ENCODE peak calls at places on chromosomes 7 and 10, in seven cellular contexts. One of them, this sample, is unnamed. For H3K4me1, the result is how much of the 10 kb centered on the place peaks cover.

GRCh38 chr7:132464740-132465139 is 111.5 kb downstream of the PLXNA4 start:
- DNase-seq in GM23338: no peak
- DNase-seq in cardiac muscle cell: no peak
- DNase-seq in body of pancreas: no peak
- DNase-seq in ovary: no peak
- DNase-seq in uterus: no peak
- DNase-seq in transverse colon: no peak
- DNase-seq in this sample: no peak

GRCh38 chr10:121662945-121663917 is 65.0 kb upstream of the FGFR2 start:
- DNase-seq in cardiac muscle cell: peak
- DNase-seq in ovary: no peak
- DNase-seq in GM23338: peak
- DNase-seq in body of pancreas: no peak
- DNase-seq in transverse colon: peak
- DNase-seq in uterus: no peak
- DNase-seq in this sample: no peak

GRCh38 chr7:99440195-99440594 is 1.5 kb downstream of the CPSF4 start:
- DNase-seq in GM23338: peak
- DNase-seq in ovary: no peak
- DNase-seq in cardiac muscle cell: no peak
- DNase-seq in uterus: no peak
- DNase-seq in transverse colon: no peak
- DNase-seq in body of pancreas: no peak
- DNase-seq in this sample: no peak

GRCh38 chr10:18666810-18667209 is 7.6 kb downstream of the ARL5B start:
- DNase-seq in transverse colon: no peak
- DNase-seq in uterus: no peak
- DNase-seq in ovary: no peak
- DNase-seq in body of pancreas: no peak
- DNase-seq in cardiac muscle cell: no peak
- DNase-seq in GM23338: peak
- DNase-seq in this sample: no peak

GRCh38 chr7:47195641-47196040 is 386.3 kb downstream of the TNS3 start:
- DNase-seq in GM23338: peak
- DNase-seq in cardiac muscle cell: no peak
- DNase-seq in body of pancreas: no peak
- DNase-seq in ovary: no peak
- DNase-seq in transverse colon: no peak
- DNase-seq in uterus: no peak
- DNase-seq in this sample: no peak

GRCh38 chr10:8380833-8381491 is 326.5 kb downstream of the GATA3 start:
- DNase-seq in GM23338: no peak
- DNase-seq in transverse colon: no peak
- DNase-seq in body of pancreas: no peak
- DNase-seq in uterus: no peak
- DNase-seq in cardiac muscle cell: no peak
- DNase-seq in ovary: no peak
- DNase-seq in this sample: no peak

GRCh38 chr7:116097365-116098009 is 66.9 kb upstream of the TFEC start:
- DNase-seq in uterus: no peak
- DNase-seq in body of pancreas: no peak
- DNase-seq in GM23338: no peak
- DNase-seq in cardiac muscle cell: no peak
- DNase-seq in transverse colon: no peak
- DNase-seq in ovary: no peak
- DNase-seq in this sample: peak

GRCh38 chr7:127587663-127588018 is 570 bp upstream of the ARF5 start:
- DNase-seq in GM23338: peak
- DNase-seq in uterus: peak
- DNase-seq in transverse colon: peak
- DNase-seq in ovary: peak
- DNase-seq in body of pancreas: peak
- DNase-seq in cardiac muscle cell: no peak
- DNase-seq in this sample: no peak

GRCh38 chr7:19290066-19290465 is 144.8 kb upstream of the FERD3L start:
- DNase-seq in cardiac muscle cell: no peak
- DNase-seq in body of pancreas: no peak
- DNase-seq in transverse colon: no peak
- DNase-seq in GM23338: no peak
- DNase-seq in uterus: no peak
- DNase-seq in ovary: no peak
- DNase-seq in this sample: no peak

GRCh38 chr10:72953687-72954086 is 919 bp downstream of the PLA2G12B start:
- DNase-seq in transverse colon: no peak
- DNase-seq in cardiac muscle cell: peak
- DNase-seq in GM23338: peak
- DNase-seq in body of pancreas: no peak
- DNase-seq in ovary: no peak
- DNase-seq in uterus: no peak
- DNase-seq in this sample: peak

GRCh38 chr7:20217193-20217948 is at the start of gene MACC1:
- DNase-seq in body of pancreas: peak
- DNase-seq in GM23338: peak
- DNase-seq in ovary: no peak
- DNase-seq in transverse colon: peak
- DNase-seq in uterus: no peak
- DNase-seq in cardiac muscle cell: peak
- DNase-seq in this sample: peak

GRCh38 chr7:74164985-74165456 is 9.1 kb upstream of the EIF4H start:
- DNase-seq in body of pancreas: peak
- DNase-seq in uterus: no peak
- DNase-seq in cardiac muscle cell: peak
- DNase-seq in GM23338: peak
- DNase-seq in transverse colon: no peak
- DNase-seq in ovary: peak
- DNase-seq in this sample: no peak

GRCh38 chr10:78361031-78361430 is 327.4 kb downstream of the RPS24 start:
- DNase-seq in ovary: no peak
- DNase-seq in uterus: no peak
- DNase-seq in cardiac muscle cell: no peak
- DNase-seq in transverse colon: no peak
- DNase-seq in body of pancreas: no peak
- DNase-seq in GM23338: no peak
- DNase-seq in this sample: no peak

GRCh38 chr10:132044803-132045202 is 20.9 kb upstream of the JAKMIP3 start:
- DNase-seq in uterus: no peak
- DNase-seq in transverse colon: no peak
- DNase-seq in GM23338: no peak
- DNase-seq in cardiac muscle cell: no peak
- DNase-seq in ovary: no peak
- DNase-seq in body of pancreas: no peak
- DNase-seq in this sample: no peak

GRCh38 chr10:33145451-33146188 is 187.6 kb upstream of the ITGB1 start:
- DNase-seq in transverse colon: no peak
- DNase-seq in cardiac muscle cell: no peak
- DNase-seq in uterus: no peak
- DNase-seq in ovary: no peak
- DNase-seq in GM23338: no peak
- DNase-seq in body of pancreas: peak
- DNase-seq in this sample: no peak

GRCh38 chr10:122692744-122693143 is 6.9 kb downstream of the C10orf120 start:
- DNase-seq in ovary: no peak
- DNase-seq in body of pancreas: no peak
- DNase-seq in transverse colon: no peak
- DNase-seq in uterus: no peak
- DNase-seq in cardiac muscle cell: no peak
- DNase-seq in GM23338: no peak
- DNase-seq in this sample: no peak

GRCh38 chr10:88810196-88810961 is 7.8 kb downstream of the LIPM start:
- DNase-seq in body of pancreas: peak
- DNase-seq in uterus: no peak
- DNase-seq in transverse colon: no peak
- DNase-seq in cardiac muscle cell: peak
- DNase-seq in GM23338: peak
- DNase-seq in ovary: no peak
- DNase-seq in this sample: peak

GRCh38 chr7:8433477-8434289 is at the start of gene NXPH1:
- DNase-seq in cardiac muscle cell: peak
- DNase-seq in ovary: no peak
- DNase-seq in GM23338: peak
- DNase-seq in uterus: no peak
- DNase-seq in transverse colon: no peak
- DNase-seq in body of pancreas: peak
- DNase-seq in this sample: no peak

GRCh38 chr10:13048762-13049161 is 47.2 kb upstream of the CCDC3 start:
- DNase-seq in body of pancreas: no peak
- DNase-seq in GM23338: no peak
- DNase-seq in uterus: no peak
- DNase-seq in ovary: no peak
- DNase-seq in transverse colon: no peak
- DNase-seq in cardiac muscle cell: no peak
- DNase-seq in this sample: no peak

GRCh38 chr7:18064242-18064838 is 36.7 kb upstream of the PRPS1L1 start:
- DNase-seq in cardiac muscle cell: peak
- DNase-seq in body of pancreas: peak
- DNase-seq in uterus: no peak
- DNase-seq in transverse colon: peak
- DNase-seq in GM23338: peak
- DNase-seq in ovary: no peak
- DNase-seq in this sample: peak

GRCh38 chr7:130941322-130942210 is 207.6 kb upstream of the KLF14 start:
- DNase-seq in ovary: peak
- DNase-seq in GM23338: no peak
- DNase-seq in cardiac muscle cell: no peak
- DNase-seq in transverse colon: peak
- DNase-seq in body of pancreas: peak
- DNase-seq in uterus: peak
- DNase-seq in this sample: peak

GRCh38 chr7:130938661-130939060 is 204.7 kb upstream of the KLF14 start:
- DNase-seq in ovary: no peak
- DNase-seq in cardiac muscle cell: no peak
- DNase-seq in GM23338: no peak
- DNase-seq in transverse colon: no peak
- DNase-seq in uterus: no peak
- DNase-seq in body of pancreas: no peak
- DNase-seq in this sample: peak

GRCh38 chr7:130939285-130940095 is 205.5 kb upstream of the KLF14 start:
- DNase-seq in ovary: no peak
- DNase-seq in GM23338: no peak
- DNase-seq in body of pancreas: no peak
- DNase-seq in transverse colon: no peak
- DNase-seq in cardiac muscle cell: no peak
- DNase-seq in uterus: no peak
- DNase-seq in this sample: no peak

GRCh38 chr7:130940907-130941306 is 206.9 kb upstream of the KLF14 start:
- DNase-seq in ovary: no peak
- DNase-seq in GM23338: no peak
- DNase-seq in cardiac muscle cell: no peak
- DNase-seq in transverse colon: no peak
- DNase-seq in uterus: no peak
- DNase-seq in body of pancreas: peak
- DNase-seq in this sample: no peak

DNA sequence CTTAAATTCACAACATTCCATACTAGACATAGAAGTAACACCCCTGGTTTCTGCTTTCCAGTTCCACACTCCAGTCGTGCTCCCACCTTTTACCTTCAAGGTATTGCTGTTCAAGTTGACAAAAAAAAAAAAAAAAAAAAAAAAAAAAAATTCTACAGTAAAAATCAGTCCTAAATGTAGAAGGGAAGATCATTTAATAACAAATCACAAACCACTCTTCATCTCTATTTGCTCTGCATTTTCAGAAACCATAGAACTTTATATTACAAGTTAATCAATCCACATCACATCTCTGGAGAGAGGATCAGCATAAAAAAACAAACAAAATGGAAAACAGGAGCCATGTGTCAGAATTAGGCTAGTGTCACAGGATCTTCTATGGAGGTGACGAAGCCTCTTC is 206.3 kb upstream of the KLF14 start:
- DNase-seq in transverse colon: no peak
- DNase-seq in GM23338: no peak
- DNase-seq in ovary: no peak
- DNase-seq in cardiac muscle cell: no peak
- DNase-seq in uterus: no peak
- DNase-seq in body of pancreas: no peak
- DNase-seq in this sample: no peak
- H3K27ac ChIP-seq in transverse colon: peak
- H3K27ac ChIP-seq in GM23338: no peak
- H3K27ac ChIP-seq in ovary: no peak
- H3K27ac ChIP-seq in cardiac muscle cell: no peak
- H3K27ac ChIP-seq in uterus: peak
- H3K27ac ChIP-seq in body of pancreas: peak
- H3K27ac ChIP-seq in this sample: no peak

DNA sequence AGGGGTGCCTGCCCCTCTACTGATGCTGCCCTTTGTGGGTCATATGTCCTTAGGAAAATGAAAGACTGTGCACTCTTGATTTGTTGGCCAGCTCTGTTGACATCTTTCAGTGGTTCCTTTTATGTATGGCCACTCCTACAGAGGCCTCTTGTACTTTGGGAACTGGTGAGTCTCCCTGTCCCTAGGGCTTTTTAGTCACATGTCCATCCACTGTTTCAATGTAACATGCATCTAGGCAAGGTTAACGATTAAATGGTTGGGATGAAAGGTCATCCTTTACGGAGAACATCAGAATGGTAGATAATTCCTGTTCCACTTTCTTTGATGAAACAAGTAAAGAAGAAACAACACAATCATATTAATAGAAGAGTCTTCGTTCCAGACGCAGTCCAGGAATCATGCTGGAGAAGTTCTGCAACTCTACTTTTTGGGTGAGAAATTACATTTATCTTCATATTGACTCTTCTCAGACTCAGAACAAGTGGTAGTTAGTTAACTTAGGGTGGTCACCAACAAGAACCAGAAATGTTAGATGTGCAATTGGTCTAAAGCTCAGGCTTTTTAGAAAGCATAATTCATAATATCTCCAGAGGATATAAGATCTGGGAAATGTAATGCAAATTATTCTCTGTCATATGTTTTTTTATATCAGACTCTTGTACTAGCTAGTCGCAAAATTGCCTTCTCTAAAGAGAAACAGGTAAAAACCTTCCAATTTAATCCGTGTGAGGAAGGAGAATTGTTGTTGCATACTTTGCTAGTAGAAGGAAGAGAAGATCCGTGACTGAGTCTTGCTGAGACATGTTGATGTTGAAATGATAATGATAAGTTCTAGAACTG is at the start of gene ABCC2:
- DNase-seq in ovary: no peak
- DNase-seq in GM23338: no peak
- DNase-seq in body of pancreas: no peak
- DNase-seq in transverse colon: no peak
- DNase-seq in cardiac muscle cell: no peak
- DNase-seq in uterus: no peak
- DNase-seq in this sample: peak
- H3K4me1 ChIP-seq in ovary: under half
- H3K4me1 ChIP-seq in GM23338: under half
- H3K4me1 ChIP-seq in body of pancreas: under half
- H3K4me1 ChIP-seq in transverse colon: under half
- H3K4me1 ChIP-seq in cardiac muscle cell: under half
- H3K4me1 ChIP-seq in uterus: under half
- H3K4me1 ChIP-seq in this sample: under half

GRCh38 chr7:120991570-120991969 is 3.1 kb downstream of the CPED1 start:
- DNase-seq in ovary: no peak
- DNase-seq in transverse colon: no peak
- DNase-seq in cardiac muscle cell: no peak
- DNase-seq in body of pancreas: no peak
- DNase-seq in uterus: no peak
- DNase-seq in GM23338: no peak
- DNase-seq in this sample: no peak
- H3K27ac ChIP-seq in ovary: no peak
- H3K27ac ChIP-seq in transverse colon: peak
- H3K27ac ChIP-seq in cardiac muscle cell: no peak
- H3K27ac ChIP-seq in body of pancreas: no peak
- H3K27ac ChIP-seq in uterus: peak
- H3K27ac ChIP-seq in GM23338: no peak
- H3K27ac ChIP-seq in this sample: no peak

GRCh38 chr7:64602086-64602485 is 39.2 kb upstream of the ZNF680 start:
- DNase-seq in GM23338: no peak
- DNase-seq in ovary: no peak
- DNase-seq in body of pancreas: no peak
- DNase-seq in cardiac muscle cell: no peak
- DNase-seq in uterus: no peak
- DNase-seq in transverse colon: no peak
- DNase-seq in this sample: no peak
- H3K4me1 ChIP-seq in GM23338: under half
- H3K4me1 ChIP-seq in ovary: under half
- H3K4me1 ChIP-seq in body of pancreas: under half
- H3K4me1 ChIP-seq in cardiac muscle cell: under half
- H3K4me1 ChIP-seq in uterus: under half
- H3K4me1 ChIP-seq in transverse colon: under half
- H3K4me1 ChIP-seq in this sample: under half